ENCODE peak calls at places on chromosomes 13 and 19, in seven cellular contexts. One of them, this sample, is unnamed.

GRCh38 chr13:25923217-25924085 is 128.4 kb downstream of the SHISA2 start:
- DNase-seq in stimulated activated CD4-positive, alpha-beta T cell treated with anti-CD3 and anti-CD28 coated beads, Interleukin-12 subunit alpha, Interleukin-12 subunit beta, amount 100 ng/mL, for 24 hours: no peak
- DNase-seq in progenitor cell of endocrine pancreas: no peak
- DNase-seq in ascending aorta: no peak
- DNase-seq in stimulated activated naive CD4-positive, alpha-beta T cell treated with Interleukin-2 at 50 U/mL for 16 hours: no peak
- DNase-seq in BE2C: no peak
- DNase-seq in left cardiac atrium: no peak
- DNase-seq in this sample: no peak

GRCh38 chr19:54952591-54953344 is 5.4 kb upstream of the NLRP7 start:
- DNase-seq in stimulated activated CD4-positive, alpha-beta T cell treated with anti-CD3 and anti-CD28 coated beads, Interleukin-12 subunit alpha, Interleukin-12 subunit beta, amount 100 ng/mL, for 24 hours: no peak
- DNase-seq in progenitor cell of endocrine pancreas: no peak
- DNase-seq in ascending aorta: no peak
- DNase-seq in stimulated activated naive CD4-positive, alpha-beta T cell treated with Interleukin-2 at 50 U/mL for 16 hours: no peak
- DNase-seq in BE2C: no peak
- DNase-seq in left cardiac atrium: peak
- DNase-seq in this sample: no peak

GRCh38 chr13:95083758-95084157 is 217.5 kb downstream of the ABCC4 start:
- DNase-seq in stimulated activated CD4-positive, alpha-beta T cell treated with anti-CD3 and anti-CD28 coated beads, Interleukin-12 subunit alpha, Interleukin-12 subunit beta, amount 100 ng/mL, for 24 hours: no peak
- DNase-seq in progenitor cell of endocrine pancreas: no peak
- DNase-seq in ascending aorta: no peak
- DNase-seq in stimulated activated naive CD4-positive, alpha-beta T cell treated with Interleukin-2 at 50 U/mL for 16 hours: no peak
- DNase-seq in BE2C: no peak
- DNase-seq in left cardiac atrium: no peak
- DNase-seq in this sample: no peak

GRCh38 chr13:80828759-80829158 is 487.8 kb upstream of the SPRY2 start:
- DNase-seq in stimulated activated CD4-positive, alpha-beta T cell treated with anti-CD3 and anti-CD28 coated beads, Interleukin-12 subunit alpha, Interleukin-12 subunit beta, amount 100 ng/mL, for 24 hours: no peak
- DNase-seq in progenitor cell of endocrine pancreas: no peak
- DNase-seq in ascending aorta: no peak
- DNase-seq in stimulated activated naive CD4-positive, alpha-beta T cell treated with Interleukin-2 at 50 U/mL for 16 hours: no peak
- DNase-seq in BE2C: no peak
- DNase-seq in left cardiac atrium: no peak
- DNase-seq in this sample: no peak

GRCh38 chr19:47545061-47545948 is 27.6 kb downstream of the ZNF541 start:
- DNase-seq in stimulated activated CD4-positive, alpha-beta T cell treated with anti-CD3 and anti-CD28 coated beads, Interleukin-12 subunit alpha, Interleukin-12 subunit beta, amount 100 ng/mL, for 24 hours: no peak
- DNase-seq in progenitor cell of endocrine pancreas: no peak
- DNase-seq in ascending aorta: no peak
- DNase-seq in stimulated activated naive CD4-positive, alpha-beta T cell treated with Interleukin-2 at 50 U/mL for 16 hours: no peak
- DNase-seq in BE2C: no peak
- DNase-seq in left cardiac atrium: no peak
- DNase-seq in this sample: no peak

GRCh38 chr19:48249502-48250014 is 6.2 kb downstream of the CARD8 start:
- DNase-seq in stimulated activated CD4-positive, alpha-beta T cell treated with anti-CD3 and anti-CD28 coated beads, Interleukin-12 subunit alpha, Interleukin-12 subunit beta, amount 100 ng/mL, for 24 hours: peak
- DNase-seq in progenitor cell of endocrine pancreas: no peak
- DNase-seq in ascending aorta: no peak
- DNase-seq in stimulated activated naive CD4-positive, alpha-beta T cell treated with Interleukin-2 at 50 U/mL for 16 hours: peak
- DNase-seq in BE2C: no peak
- DNase-seq in left cardiac atrium: peak
- DNase-seq in this sample: peak

GRCh38 chr13:98557934-98558630 is 18.8 kb downstream of the STK24 start:
- DNase-seq in stimulated activated CD4-positive, alpha-beta T cell treated with anti-CD3 and anti-CD28 coated beads, Interleukin-12 subunit alpha, Interleukin-12 subunit beta, amount 100 ng/mL, for 24 hours: no peak
- DNase-seq in progenitor cell of endocrine pancreas: no peak
- DNase-seq in ascending aorta: no peak
- DNase-seq in stimulated activated naive CD4-positive, alpha-beta T cell treated with Interleukin-2 at 50 U/mL for 16 hours: no peak
- DNase-seq in BE2C: no peak
- DNase-seq in left cardiac atrium: no peak
- DNase-seq in this sample: no peak

GRCh38 chr13:98657506-98658085 is 80.7 kb upstream of the STK24 start:
- DNase-seq in stimulated activated CD4-positive, alpha-beta T cell treated with anti-CD3 and anti-CD28 coated beads, Interleukin-12 subunit alpha, Interleukin-12 subunit beta, amount 100 ng/mL, for 24 hours: no peak
- DNase-seq in progenitor cell of endocrine pancreas: no peak
- DNase-seq in ascending aorta: no peak
- DNase-seq in stimulated activated naive CD4-positive, alpha-beta T cell treated with Interleukin-2 at 50 U/mL for 16 hours: no peak
- DNase-seq in BE2C: no peak
- DNase-seq in left cardiac atrium: no peak
- DNase-seq in this sample: no peak

GRCh38 chr19:15672580-15673175 is at the start of gene CYP4F12:
- DNase-seq in stimulated activated CD4-positive, alpha-beta T cell treated with anti-CD3 and anti-CD28 coated beads, Interleukin-12 subunit alpha, Interleukin-12 subunit beta, amount 100 ng/mL, for 24 hours: no peak
- DNase-seq in progenitor cell of endocrine pancreas: no peak
- DNase-seq in ascending aorta: no peak
- DNase-seq in stimulated activated naive CD4-positive, alpha-beta T cell treated with Interleukin-2 at 50 U/mL for 16 hours: peak
- DNase-seq in BE2C: peak
- DNase-seq in left cardiac atrium: peak
- DNase-seq in this sample: no peak

GRCh38 chr19:6610934-6611370 is 20.0 kb upstream of the CD70 start:
- DNase-seq in stimulated activated CD4-positive, alpha-beta T cell treated with anti-CD3 and anti-CD28 coated beads, Interleukin-12 subunit alpha, Interleukin-12 subunit beta, amount 100 ng/mL, for 24 hours: no peak
- DNase-seq in progenitor cell of endocrine pancreas: no peak
- DNase-seq in ascending aorta: no peak
- DNase-seq in stimulated activated naive CD4-positive, alpha-beta T cell treated with Interleukin-2 at 50 U/mL for 16 hours: no peak
- DNase-seq in BE2C: no peak
- DNase-seq in left cardiac atrium: no peak
- DNase-seq in this sample: no peak

GRCh38 chr19:3509566-3509989 is 3.5 kb downstream of the FZR1 start:
- DNase-seq in stimulated activated CD4-positive, alpha-beta T cell treated with anti-CD3 and anti-CD28 coated beads, Interleukin-12 subunit alpha, Interleukin-12 subunit beta, amount 100 ng/mL, for 24 hours: no peak
- DNase-seq in progenitor cell of endocrine pancreas: no peak
- DNase-seq in ascending aorta: no peak
- DNase-seq in stimulated activated naive CD4-positive, alpha-beta T cell treated with Interleukin-2 at 50 U/mL for 16 hours: peak
- DNase-seq in BE2C: no peak
- DNase-seq in left cardiac atrium: no peak
- DNase-seq in this sample: no peak

GRCh38 chr13:21078501-21078900 is 17.1 kb upstream of the LATS2 start:
- DNase-seq in stimulated activated CD4-positive, alpha-beta T cell treated with anti-CD3 and anti-CD28 coated beads, Interleukin-12 subunit alpha, Interleukin-12 subunit beta, amount 100 ng/mL, for 24 hours: no peak
- DNase-seq in progenitor cell of endocrine pancreas: no peak
- DNase-seq in ascending aorta: no peak
- DNase-seq in stimulated activated naive CD4-positive, alpha-beta T cell treated with Interleukin-2 at 50 U/mL for 16 hours: no peak
- DNase-seq in BE2C: no peak
- DNase-seq in left cardiac atrium: no peak
- DNase-seq in this sample: no peak

GRCh38 chr19:32676186-32676894 is 692 bp downstream of the RGS9BP start:
- DNase-seq in stimulated activated CD4-positive, alpha-beta T cell treated with anti-CD3 and anti-CD28 coated beads, Interleukin-12 subunit alpha, Interleukin-12 subunit beta, amount 100 ng/mL, for 24 hours: no peak
- DNase-seq in progenitor cell of endocrine pancreas: peak
- DNase-seq in ascending aorta: no peak
- DNase-seq in stimulated activated naive CD4-positive, alpha-beta T cell treated with Interleukin-2 at 50 U/mL for 16 hours: no peak
- DNase-seq in BE2C: no peak
- DNase-seq in left cardiac atrium: peak
- DNase-seq in this sample: no peak

GRCh38 chr13:27226991-27227390 is 24.4 kb upstream of the RPL21 start:
- DNase-seq in stimulated activated CD4-positive, alpha-beta T cell treated with anti-CD3 and anti-CD28 coated beads, Interleukin-12 subunit alpha, Interleukin-12 subunit beta, amount 100 ng/mL, for 24 hours: no peak
- DNase-seq in progenitor cell of endocrine pancreas: no peak
- DNase-seq in ascending aorta: no peak
- DNase-seq in stimulated activated naive CD4-positive, alpha-beta T cell treated with Interleukin-2 at 50 U/mL for 16 hours: no peak
- DNase-seq in BE2C: no peak
- DNase-seq in left cardiac atrium: no peak
- DNase-seq in this sample: no peak

GRCh38 chr13:43792456-43792855 is 5.7 kb upstream of the ENOX1 start:
- DNase-seq in stimulated activated CD4-positive, alpha-beta T cell treated with anti-CD3 and anti-CD28 coated beads, Interleukin-12 subunit alpha, Interleukin-12 subunit beta, amount 100 ng/mL, for 24 hours: no peak
- DNase-seq in progenitor cell of endocrine pancreas: no peak
- DNase-seq in ascending aorta: no peak
- DNase-seq in stimulated activated naive CD4-positive, alpha-beta T cell treated with Interleukin-2 at 50 U/mL for 16 hours: no peak
- DNase-seq in BE2C: no peak
- DNase-seq in left cardiac atrium: no peak
- DNase-seq in this sample: no peak